ENCODE peak calls at places on chromosome 9, in seven cellular contexts. B is NCI-H1694; D is CD4-positive, CD25-positive, alpha-beta regulatory T cell; A is astrocyte; J is occipital lobe; S is ecto neural progenitor cell; W is OCI-M1. U is an unnamed sample.

GRCh38 chr9:84940294-84940693 is 270.8 kb downstream of the NTRK2 start:
- DNase-seq in B (no peak), D (no peak), A (peak), J (peak), S (no peak), W (no peak), U (no peak)

GRCh38 chr9:110189001-110189400 is 19.0 kb downstream of the C9orf152 start:
- DNase-seq in B (no peak), D (no peak), A (no peak), J (no peak), S (no peak), W (no peak), U (peak)

GRCh38 chr9:105246656-105247162 is 2.3 kb downstream of the SLC44A1 start:
- DNase-seq in B (no peak), D (no peak), A (no peak), J (no peak), S (no peak), W (peak), U (no peak)

GRCh38 chr9:93009337-93010015 is 49.0 kb upstream of the SUSD3 start:
- DNase-seq in B (no peak), D (no peak), A (no peak), J (no peak), S (no peak), W (no peak), U (no peak)

GRCh38 chr9:4141201-4141750 is 158.6 kb downstream of the GLIS3 start:
- DNase-seq in B (no peak), D (no peak), A (peak), J (no peak), S (no peak), W (no peak), U (peak)

GRCh38 chr9:121776009-121776738 is 124.7 kb downstream of the DAB2IP start:
- DNase-seq in B (no peak), D (no peak), A (no peak), J (no peak), S (no peak), W (no peak), U (no peak)

GRCh38 chr9:121835581-121836381 is 184.3 kb downstream of the DAB2IP start:
- DNase-seq in B (no peak), D (no peak), A (no peak), J (no peak), S (peak), W (no peak), U (no peak)

GRCh38 chr9:93960221-93960970 is 5.2 kb upstream of the BARX1 start:
- DNase-seq in B (no peak), D (no peak), A (no peak), J (no peak), S (peak), W (no peak), U (no peak)

GRCh38 chr9:34341659-34342266 is 12.4 kb downstream of the NUDT2 start:
- DNase-seq in B (no peak), D (no peak), A (no peak), J (no peak), S (no peak), W (no peak), U (no peak)

GRCh38 chr9:34601883-34602570 is 9.9 kb downstream of the RPP25L start:
- DNase-seq in B (no peak), D (no peak), A (no peak), J (no peak), S (no peak), W (no peak), U (no peak)

GRCh38 chr9:27763831-27764230 is 190.6 kb upstream of the C9orf72 start:
- DNase-seq in B (no peak), D (no peak), A (no peak), J (no peak), S (no peak), W (no peak), U (no peak)

GRCh38 chr9:136679431-136679941 is 7.8 kb downstream of the AGPAT2 start:
- DNase-seq in B (no peak), D (no peak), A (no peak), J (no peak), S (no peak), W (no peak), U (peak)

GRCh38 chr9:107625383-107625984 is 135.9 kb upstream of the KLF4 start:
- DNase-seq in B (no peak), D (no peak), A (no peak), J (no peak), S (no peak), W (no peak), U (no peak)

GRCh38 chr9:114238919-114239879 is 83.7 kb upstream of the ORM1 start:
- DNase-seq in B (peak), D (no peak), A (peak), J (no peak), S (peak), W (peak), U (peak)

GRCh38 chr9:121736964-121737462 is 85.6 kb downstream of the DAB2IP start:
- DNase-seq in B (no peak), D (no peak), A (no peak), J (no peak), S (peak), W (no peak), U (no peak)

GRCh38 chr9:111482656-111483418 is 1.3 kb downstream of the ECPAS start:
- DNase-seq in B (no peak), D (peak), A (peak), J (peak), S (peak), W (peak), U (peak)

GRCh38 chr9:79224672-79225433 is 346.9 kb upstream of the TLE4 start:
- DNase-seq in B (no peak), D (no peak), A (peak), J (no peak), S (no peak), W (no peak), U (peak)

GRCh38 chr9:70553718-70554673 is 139.5 kb upstream of the KLF9 start:
- DNase-seq in B (no peak), D (no peak), A (peak), J (peak), S (peak), W (no peak), U (peak)

GRCh38 chr9:5630038-5630507 is 1.2 kb downstream of the RIC1 start:
- DNase-seq in B (no peak), D (peak), A (peak), J (no peak), S (no peak), W (peak), U (peak)

GRCh38 chr9:20315672-20316071 is 306.6 kb downstream of the MLLT3 start:
- DNase-seq in B (no peak), D (peak), A (peak), J (no peak), S (no peak), W (no peak), U (peak)

GRCh38 chr9:94812343-94812742 is 85.8 kb downstream of the AOPEP start:
- DNase-seq in B (no peak), D (no peak), A (peak), J (no peak), S (no peak), W (no peak), U (peak)

GRCh38 chr9:132996526-132996925 is 18.0 kb downstream of the GFI1B start:
- DNase-seq in B (no peak), D (no peak), A (no peak), J (no peak), S (peak), W (no peak), U (no peak)

GRCh38 chr9:72524820-72525539 is 3.6 kb downstream of the TMC1 start:
- DNase-seq in B (no peak), D (no peak), A (peak), J (peak), S (no peak), W (no peak), U (peak)

GRCh38 chr9:132439153-132439552 is 29.1 kb downstream of the CFAP77 start:
- DNase-seq in B (no peak), D (no peak), A (no peak), J (no peak), S (no peak), W (no peak), U (no peak)

GRCh38 chr9:136840140-136840876 is 2.0 kb upstream of the AJM1 start:
- DNase-seq in B (no peak), D (no peak), A (no peak), J (no peak), S (no peak), W (no peak), U (no peak)

GRCh38 chr9:108035485-108035884 is 545.9 kb upstream of the KLF4 start:
- DNase-seq in B (no peak), D (no peak), A (no peak), J (no peak), S (no peak), W (no peak), U (peak)

GRCh38 chr9:134807726-134808125 is 72.9 kb upstream of the FCN2 start:
- DNase-seq in B (no peak), D (no peak), A (peak), J (no peak), S (no peak), W (no peak), U (peak)

GRCh38 chr9:106069241-106069640 is 374.9 kb downstream of the TMEM38B start:
- DNase-seq in B (no peak), D (no peak), A (peak), J (no peak), S (no peak), W (peak), U (no peak)

GRCh38 chr9:129889936-129890717 is 54.9 kb downstream of the USP20 start:
- DNase-seq in B (no peak), D (peak), A (no peak), J (no peak), S (peak), W (peak), U (no peak)

GRCh38 chr9:131625848-131626670 is 80.7 kb downstream of the PRRT1B start:
- DNase-seq in B (no peak), D (peak), A (no peak), J (no peak), S (no peak), W (no peak), U (no peak)

GRCh38 chr9:23743041-23743440 is 83.0 kb downstream of the ELAVL2 start:
- DNase-seq in B (no peak), D (no peak), A (no peak), J (no peak), S (no peak), W (no peak), U (no peak)